ENCODE peak calls at places on chromosome 9, in nine cellular contexts. One of them, this sample, is unnamed.

GRCh38 chr9:97831843-97832636 is 21.0 kb upstream of the FOXE1 start:
- DNase-seq in activated CD4-positive, alpha-beta T cell treated with anti-CD3 and anti-CD28 coated beads, Interleukin-2, amount 50 U/mL, for 1 hour: no peak
- DNase-seq in BJ: no peak
- DNase-seq in T-cell: no peak
- DNase-seq in cardiac muscle cell: no peak
- DNase-seq in fibroblast of lung: no peak
- DNase-seq in A172: no peak
- DNase-seq in NAMALWA: peak; percentile 60
- DNase-seq in HFF-Myc: no peak
- DNase-seq in this sample: no peak

GRCh38 chr9:75358837-75359236 is 270.5 kb downstream of the OSTF1 start:
- DNase-seq in activated CD4-positive, alpha-beta T cell treated with anti-CD3 and anti-CD28 coated beads, Interleukin-2, amount 50 U/mL, for 1 hour: no peak
- DNase-seq in BJ: no peak
- DNase-seq in T-cell: no peak
- DNase-seq in cardiac muscle cell: no peak
- DNase-seq in fibroblast of lung: no peak
- DNase-seq in A172: no peak
- DNase-seq in NAMALWA: no peak
- DNase-seq in HFF-Myc: no peak
- DNase-seq in this sample: no peak

GRCh38 chr9:133990366-133991210 is 1.5 kb downstream of the VAV2 start:
- DNase-seq in activated CD4-positive, alpha-beta T cell treated with anti-CD3 and anti-CD28 coated beads, Interleukin-2, amount 50 U/mL, for 1 hour: no peak
- DNase-seq in BJ: peak; percentile 31
- DNase-seq in T-cell: no peak
- DNase-seq in cardiac muscle cell: peak; percentile 70
- DNase-seq in fibroblast of lung: peak; percentile 84
- DNase-seq in A172: peak; percentile 84
- DNase-seq in NAMALWA: no peak
- DNase-seq in HFF-Myc: no peak
- DNase-seq in this sample: no peak

GRCh38 chr9:36598281-36598680 is 25.6 kb downstream of the MELK start:
- DNase-seq in activated CD4-positive, alpha-beta T cell treated with anti-CD3 and anti-CD28 coated beads, Interleukin-2, amount 50 U/mL, for 1 hour: no peak
- DNase-seq in BJ: no peak
- DNase-seq in T-cell: no peak
- DNase-seq in cardiac muscle cell: peak; percentile 44
- DNase-seq in fibroblast of lung: peak; percentile 48
- DNase-seq in A172: no peak
- DNase-seq in NAMALWA: no peak
- DNase-seq in HFF-Myc: no peak
- DNase-seq in this sample: no peak

GRCh38 chr9:133353548-133353947 is 2.7 kb downstream of the SURF1 start:
- DNase-seq in activated CD4-positive, alpha-beta T cell treated with anti-CD3 and anti-CD28 coated beads, Interleukin-2, amount 50 U/mL, for 1 hour: no peak
- DNase-seq in BJ: no peak
- DNase-seq in T-cell: no peak
- DNase-seq in cardiac muscle cell: no peak
- DNase-seq in fibroblast of lung: no peak
- DNase-seq in A172: no peak
- DNase-seq in NAMALWA: no peak
- DNase-seq in HFF-Myc: no peak
- DNase-seq in this sample: no peak

GRCh38 chr9:122551371-122551770 is 1.5 kb upstream of the OR1N2 start:
- DNase-seq in activated CD4-positive, alpha-beta T cell treated with anti-CD3 and anti-CD28 coated beads, Interleukin-2, amount 50 U/mL, for 1 hour: no peak
- DNase-seq in BJ: no peak
- DNase-seq in T-cell: no peak
- DNase-seq in cardiac muscle cell: no peak
- DNase-seq in fibroblast of lung: no peak
- DNase-seq in A172: no peak
- DNase-seq in NAMALWA: no peak
- DNase-seq in HFF-Myc: no peak
- DNase-seq in this sample: no peak

GRCh38 chr9:130297371-130297770 is 31.8 kb downstream of the HMCN2 start:
- DNase-seq in activated CD4-positive, alpha-beta T cell treated with anti-CD3 and anti-CD28 coated beads, Interleukin-2, amount 50 U/mL, for 1 hour: no peak
- DNase-seq in BJ: no peak
- DNase-seq in T-cell: no peak
- DNase-seq in cardiac muscle cell: no peak
- DNase-seq in fibroblast of lung: no peak
- DNase-seq in A172: no peak
- DNase-seq in NAMALWA: no peak
- DNase-seq in HFF-Myc: no peak
- DNase-seq in this sample: no peak

GRCh38 chr9:126791406-126792230 is 13.2 kb upstream of the ZBTB43 start:
- DNase-seq in activated CD4-positive, alpha-beta T cell treated with anti-CD3 and anti-CD28 coated beads, Interleukin-2, amount 50 U/mL, for 1 hour: no peak
- DNase-seq in BJ: peak; percentile 25
- DNase-seq in T-cell: no peak
- DNase-seq in cardiac muscle cell: peak; percentile 67
- DNase-seq in fibroblast of lung: peak; percentile 74
- DNase-seq in A172: peak; percentile 96
- DNase-seq in NAMALWA: no peak
- DNase-seq in HFF-Myc: peak; percentile 78
- DNase-seq in this sample: no peak

GRCh38 chr9:107933042-107933441 is 443.5 kb upstream of the KLF4 start:
- DNase-seq in activated CD4-positive, alpha-beta T cell treated with anti-CD3 and anti-CD28 coated beads, Interleukin-2, amount 50 U/mL, for 1 hour: no peak
- DNase-seq in BJ: no peak
- DNase-seq in T-cell: no peak
- DNase-seq in cardiac muscle cell: peak; percentile 20
- DNase-seq in fibroblast of lung: peak; percentile 7
- DNase-seq in A172: no peak
- DNase-seq in NAMALWA: no peak
- DNase-seq in HFF-Myc: no peak
- DNase-seq in this sample: no peak

This sample was measured in mesothelial cell of epicardium.